ENCODE peak calls at places on chromosomes 12 and 14, in seven cellular contexts. Q is stimulated activated CD4-positive, alpha-beta T cell treated with anti-CD3 and anti-CD28 coated beads, Interleukin-4, amount 100 ng/mL, for 1 hour; S is BE2C; H is SJSA1; I is lung; N is cardiac fibroblast; L is GM23248. F is an unnamed sample.

GRCh38 chr14:97602438-97603117 is 805.4 kb downstream of the VRK1 start:
- DNase-seq in Q (peak; percentile 45), S (no peak), H (no peak), I (no peak), N (no peak), L (no peak), F (no peak)

GRCh38 chr12:132320767-132321211 is 8.6 kb downstream of the GALNT9 start:
- DNase-seq in Q (no peak), S (no peak), H (no peak), I (no peak), N (no peak), L (no peak), F (no peak)

GRCh38 chr12:63965936-63966602 is 121.6 kb downstream of the SRGAP1 start:
- DNase-seq in Q (no peak), S (no peak), H (no peak), I (no peak), N (peak; percentile 32), L (peak; percentile 50), F (no peak)

GRCh38 chr14:61218765-61219164 is 62.4 kb downstream of the TMEM30B start:
- DNase-seq in Q (no peak), S (no peak), H (no peak), I (no peak), N (no peak), L (peak; percentile 61), F (no peak)

GRCh38 chr12:82486524-82487235 is 128.4 kb downstream of the METTL25 start:
- DNase-seq in Q (no peak), S (no peak), H (no peak), I (no peak), N (peak; percentile 81), L (peak; percentile 50), F (no peak)

GRCh38 chr14:93329965-93330608 is 2.7 kb downstream of the BTBD7 start:
- DNase-seq in Q (no peak), S (no peak), H (no peak), I (no peak), N (no peak), L (no peak), F (no peak)

GRCh38 chr12:68159681-68160304 is at the start of gene IFNG:
- DNase-seq in Q (no peak), S (no peak), H (no peak), I (no peak), N (no peak), L (no peak), F (no peak)

GRCh38 chr12:110185626-110186025 is 61.5 kb downstream of the IFT81 start:
- DNase-seq in Q (no peak), S (no peak), H (no peak), I (no peak), N (no peak), L (no peak), F (no peak)

GRCh38 chr12:111598637-111599458 is at the start of gene ATXN2:
- DNase-seq in Q (peak; percentile 73), S (peak; percentile 66), H (peak; percentile 68), I (peak; percentile 67), N (no peak), L (peak; percentile 83), F (no peak)

GRCh38 chr12:93086288-93086727 is 157.2 kb upstream of the EEA1 start:
- DNase-seq in Q (no peak), S (no peak), H (no peak), I (no peak), N (no peak), L (no peak), F (no peak)

GRCh38 chr12:72491399-72491798 is 219.2 kb downstream of the TRHDE start:
- DNase-seq in Q (no peak), S (no peak), H (no peak), I (no peak), N (no peak), L (peak; percentile 12), F (no peak)

GRCh38 chr12:42129595-42130204 is 15.0 kb downstream of the GXYLT1 start:
- DNase-seq in Q (no peak), S (peak; percentile 40), H (no peak), I (no peak), N (peak; percentile 86), L (peak; percentile 83), F (no peak)

GRCh38 chr14:61462566-61463195 is 141.3 kb downstream of the PRKCH start:
- DNase-seq in Q (no peak), S (peak; percentile 82), H (no peak), I (no peak), N (peak; percentile 96), L (peak; percentile 84), F (no peak)

GRCh38 chr14:99025418-99025817 is 246.6 kb downstream of the BCL11B start:
- DNase-seq in Q (no peak), S (no peak), H (no peak), I (no peak), N (no peak), L (no peak), F (no peak)

GRCh38 chr14:58861546-58861945 is 223.8 kb downstream of the DACT1 start:
- DNase-seq in Q (no peak), S (no peak), H (no peak), I (no peak), N (no peak), L (no peak), F (no peak)

GRCh38 chr12:56998981-56999380 is 7.4 kb downstream of the ZBTB39 start:
- DNase-seq in Q (peak; percentile 51), S (no peak), H (no peak), I (no peak), N (no peak), L (no peak), F (no peak)

GRCh38 chr12:123492290-123492689 is 34.4 kb downstream of the SNRNP35 start:
- DNase-seq in Q (no peak), S (no peak), H (no peak), I (no peak), N (no peak), L (no peak), F (no peak)

GRCh38 chr12:55068416-55069010 is 48.7 kb downstream of the NEUROD4 start:
- DNase-seq in Q (no peak), S (peak; percentile 31), H (no peak), I (peak; percentile 32), N (peak; percentile 70), L (peak; percentile 70), F (no peak)

GRCh38 chr12:2414810-2415567 is 362.2 kb downstream of the CACNA1C start:
- DNase-seq in Q (no peak), S (no peak), H (peak; percentile 53), I (no peak), N (peak; percentile 62), L (peak; percentile 36), F (no peak)

GRCh38 chr12:3090238-3091029 is 13.3 kb downstream of the TSPAN9 start:
- DNase-seq in Q (no peak), S (no peak), H (no peak), I (no peak), N (no peak), L (no peak), F (no peak)

GRCh38 chr12:58424735-58425379 is 483.5 kb downstream of the ATP23 start:
- DNase-seq in Q (no peak), S (no peak), H (no peak), I (no peak), N (peak; percentile 18), L (peak; percentile 44), F (no peak)

GRCh38 chr14:31084385-31084784 is 58.2 kb upstream of the STRN3 start:
- DNase-seq in Q (no peak), S (peak; percentile 14), H (no peak), I (no peak), N (no peak), L (no peak), F (no peak)

GRCh38 chr12:6772729-6773661 is 675 bp downstream of the LAG3 start:
- DNase-seq in Q (no peak), S (no peak), H (no peak), I (no peak), N (no peak), L (no peak), F (no peak)

GRCh38 chr12:117147639-117148038 is 42.6 kb downstream of the FBXO21 start:
- DNase-seq in Q (no peak), S (no peak), H (no peak), I (no peak), N (no peak), L (no peak), F (no peak)

GRCh38 chr12:130041983-130042812 is 120.1 kb upstream of the FZD10 start:
- DNase-seq in Q (peak; percentile 49), S (peak; percentile 79), H (no peak), I (peak; percentile 42), N (no peak), L (peak; percentile 19), F (no peak)

GRCh38 chr12:66131067-66131688 is 628 bp upstream of the LLPH start:
- DNase-seq in Q (no peak), S (no peak), H (no peak), I (no peak), N (no peak), L (peak; percentile 26), F (no peak)

GRCh38 chr12:51846911-51847829 is 1.3 kb downstream of the FIGNL2 start:
- DNase-seq in Q (peak; percentile 60), S (peak; percentile 85), H (no peak), I (no peak), N (no peak), L (peak; percentile 46), F (no peak)

GRCh38 chr12:125346361-125346760 is 281.1 kb downstream of the AACS start:
- DNase-seq in Q (no peak), S (no peak), H (no peak), I (no peak), N (no peak), L (no peak), F (no peak)